ENCODE peak calls at places on chromosome 3, in four cellular contexts. W is foreskin fibroblast; C is CD8-positive, alpha-beta T cell; Z is left ventricle myocardium inferior. L is an unnamed sample.

GRCh38 chr3:187719628-187720336 is 17.4 kb upstream of the RTP2 start:
- DNase-seq in W (no peak), C (no peak), Z (no peak), L (no peak)

GRCh38 chr3:156094391-156094790 is 26.0 kb upstream of the KCNAB1 start:
- DNase-seq in W (no peak), C (no peak), Z (no peak), L (no peak)

GRCh38 chr3:142958707-142959106 is 4.8 kb downstream of the PAQR9 start:
- DNase-seq in W (no peak), C (no peak), Z (no peak), L (peak)

GRCh38 chr3:157104928-157105652 is 54.9 kb downstream of the CCNL1 start:
- DNase-seq in W (no peak), C (no peak), Z (no peak), L (no peak)

GRCh38 chr3:171183042-171183441 is 156.5 kb upstream of the SLC2A2 start:
- DNase-seq in W (no peak), C (no peak), Z (no peak), L (peak)

GRCh38 chr3:160885791-160886286 is 129.8 kb downstream of the PPM1L start:
- DNase-seq in W (peak), C (no peak), Z (peak), L (peak)

GRCh38 chr3:122299872-122300460 is 25.1 kb upstream of the CSTA start:
- DNase-seq in W (peak), C (no peak), Z (no peak), L (peak)

GRCh38 chr3:124007186-124007585 is 15.3 kb upstream of the ROPN1 start:
- DNase-seq in W (no peak), C (no peak), Z (no peak), L (no peak)

GRCh38 chr3:159340877-159341500 is 539.1 kb downstream of the MFSD1 start:
- DNase-seq in W (no peak), C (no peak), Z (no peak), L (peak)

GRCh38 chr3:23664459-23664858 is 141.3 kb upstream of the UBE2E1 start:
- DNase-seq in W (peak), C (no peak), Z (no peak), L (no peak)

GRCh38 chr3:73695841-73696240 is 71.1 kb upstream of the PDZRN3 start:
- DNase-seq in W (no peak), C (no peak), Z (no peak), L (no peak)

GRCh38 chr3:193391902-193392301 is 13.3 kb upstream of the ATP13A5 start:
- DNase-seq in W (no peak), C (no peak), Z (no peak), L (no peak)

GRCh38 chr3:107892960-107893359 is 197.9 kb downstream of the CD47 start:
- DNase-seq in W (no peak), C (no peak), Z (no peak), L (no peak)
- TF ChIP-seq CTCF in W (no peak), C (no peak), Z (no peak), L (no peak)

GRCh38 chr3:1998739-1999138 is 99.9 kb upstream of the CNTN4 start:
- DNase-seq in W (no peak), C (no peak), Z (no peak), L (no peak)
- H3K4me3 ChIP-seq in W (no peak), C (no peak), Z (no peak), L (no peak)

GRCh38 chr3:17307482-17307881 is 422.7 kb downstream of the PLCL2 start:
- DNase-seq in W (no peak), C (no peak), Z (no peak), L (peak)
- TF ChIP-seq CTCF in W (no peak), C (no peak), Z (no peak), L (no peak)

GRCh38 chr3:48445277-48445882 is 1.2 kb upstream of the ATRIP start:
- DNase-seq in W (no peak), C (no peak), Z (no peak), L (no peak)
- H3K4me3 ChIP-seq in W (peak), C (no peak), Z (peak), L (peak)